ENCODE peak calls at places on chromosomes 7 and 10, in four cellular contexts. L is esophagus squamous epithelium, S is adrenal gland, H is tibial nerve. X is an unnamed sample.

GRCh38 chr10:677750-678661 is 11.5 kb downstream of the DIP2C start:
- DNase-seq in L (no peak), S (no peak), H (no peak), X (no peak)

GRCh38 chr10:94493463-94493862 is 52.1 kb upstream of the HELLS start:
- DNase-seq in L (no peak), S (no peak), H (no peak), X (no peak)

GRCh38 chr7:94449151-94449725 is 54.5 kb downstream of the COL1A2 start:
- DNase-seq in L (no peak), S (no peak), H (no peak), X (no peak)

GRCh38 chr7:4073750-4074149 is 608.3 kb upstream of the FOXK1 start:
- DNase-seq in L (no peak), S (no peak), H (no peak), X (no peak)

GRCh38 chr7:55509322-55509721 is 63.0 kb downstream of the VOPP1 start:
- DNase-seq in L (no peak), S (peak; percentile 29), H (peak; percentile 56), X (peak; percentile 22)

GRCh38 chr10:16381083-16381482 is 55.7 kb upstream of the PTER start:
- DNase-seq in L (no peak), S (no peak), H (no peak), X (no peak)

GRCh38 chr7:123958186-123958703 is 33.2 kb downstream of the SPAM1 start:
- DNase-seq in L (no peak), S (no peak), H (no peak), X (no peak)

GRCh38 chr10:123212640-123213039 is 58.4 kb downstream of the BUB3 start:
- DNase-seq in L (no peak), S (no peak), H (no peak), X (no peak)

GRCh38 chr7:24134535-24134934 is 149.5 kb upstream of the NPY start:
- DNase-seq in L (no peak), S (no peak), H (no peak), X (no peak)

GRCh38 chr10:119370046-119370770 is 162.8 kb downstream of the GRK5 start:
- DNase-seq in L (no peak), S (no peak), H (peak; percentile 66), X (peak; percentile 37)

GRCh38 chr10:60098676-60099601 is 192.6 kb upstream of the CCDC6 start:
- DNase-seq in L (no peak), S (no peak), H (no peak), X (no peak)

GRCh38 chr10:50846753-50847152 is 38.7 kb downstream of the A1CF start:
- DNase-seq in L (no peak), S (no peak), H (no peak), X (no peak)

GRCh38 chr10:88165849-88166271 is 302.4 kb downstream of the PTEN start:
- DNase-seq in L (no peak), S (no peak), H (no peak), X (no peak)

GRCh38 chr10:17984056-17984455 is 32.3 kb downstream of the SLC39A12 start:
- DNase-seq in L (no peak), S (no peak), H (no peak), X (no peak)

GRCh38 chr7:92988051-92988450 is 129.7 kb downstream of the SAMD9 start:
- DNase-seq in L (no peak), S (peak; percentile 16), H (peak; percentile 7), X (no peak)

GRCh38 chr10:80498833-80499671 is 38.6 kb upstream of the SH2D4B start:
- DNase-seq in L (peak; percentile 59), S (peak; percentile 99), H (peak; percentile 95), X (peak; percentile 85)

GRCh38 chr10:49280001-49280408 is 19.0 kb upstream of the C10orf71 start:
- DNase-seq in L (no peak), S (peak; percentile 22), H (no peak), X (no peak)

GRCh38 chr10:14173706-14174594 is 156.8 kb downstream of the FRMD4A start:
- DNase-seq in L (no peak), S (no peak), H (no peak), X (no peak)

GRCh38 chr7:67413670-67414069 is 417.0 kb downstream of the TYW1 start:
- DNase-seq in L (no peak), S (no peak), H (no peak), X (no peak)

GRCh38 chr10:5502903-5503835 is 3.8 kb upstream of the CALML5 start:
- DNase-seq in L (no peak), S (no peak), H (no peak), X (no peak)

GRCh38 chr7:80918909-80919721 is at the start of gene SEMA3C:
- DNase-seq in L (peak; percentile 11), S (peak; percentile 82), H (peak; percentile 78), X (peak; percentile 76)

DNA sequence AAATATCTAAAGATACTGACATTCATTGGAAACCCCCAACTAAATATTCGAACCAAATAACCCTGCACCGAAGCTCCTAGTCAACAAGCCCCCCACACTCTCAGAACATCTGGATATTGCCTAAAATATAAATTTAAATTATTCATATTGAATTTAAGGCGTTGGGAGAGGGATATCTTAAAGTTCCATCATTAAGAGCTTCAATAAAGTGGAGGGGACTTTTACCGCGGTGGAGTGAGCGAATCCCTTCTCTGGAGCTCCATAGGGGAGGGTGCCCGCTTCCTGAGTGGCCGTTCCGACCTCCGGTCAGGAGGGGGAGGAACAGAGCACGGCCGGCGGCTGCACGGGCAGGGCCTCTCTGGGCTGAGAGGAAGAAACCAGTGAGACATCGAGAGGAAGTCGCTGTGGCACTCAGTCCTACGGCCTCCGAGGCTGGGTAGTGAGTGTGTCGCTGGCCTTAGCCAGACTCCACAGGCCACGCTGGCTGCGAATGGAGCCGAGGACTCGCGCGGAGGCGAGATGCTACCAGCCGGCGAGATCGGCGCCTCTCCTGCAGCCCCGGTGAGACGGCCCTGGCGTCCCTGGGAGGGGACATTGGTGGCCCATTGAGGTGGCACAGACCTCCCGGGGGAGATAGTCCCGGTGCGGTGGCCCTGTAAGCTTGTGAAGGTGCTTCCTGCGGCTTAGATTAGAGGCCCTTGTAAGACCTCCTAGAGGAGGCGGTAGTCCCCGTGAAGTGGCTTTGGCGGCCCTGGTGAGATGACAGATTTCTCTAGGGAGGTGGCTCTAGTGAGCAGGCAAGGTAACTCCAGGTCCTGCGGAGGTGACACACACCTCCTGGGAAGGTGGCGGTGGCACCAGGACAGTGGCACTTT is at the start of gene RINT1:
- DNase-seq in L (peak; percentile 38), S (peak; percentile 92), H (peak; percentile 83), X (peak; percentile 83)
- TF ChIP-seq POLR2A in L (no peak), S (peak; percentile 92), H (peak; percentile 13), X (peak; percentile 38)

GRCh38 chr10:115026041-115026779 is 67.0 kb upstream of the ATRNL1 start:
- DNase-seq in L (no peak), S (no peak), H (no peak), X (no peak)

GRCh38 chr10:115020449-115020848 is 72.7 kb upstream of the ATRNL1 start:
- DNase-seq in L (no peak), S (no peak), H (no peak), X (no peak)

GRCh38 chr10:115018185-115018931 is 74.8 kb upstream of the ATRNL1 start:
- DNase-seq in L (no peak), S (no peak), H (no peak), X (no peak)

GRCh38 chr10:115028419-115028818 is 64.7 kb upstream of the ATRNL1 start:
- DNase-seq in L (no peak), S (no peak), H (no peak), X (no peak)

GRCh38 chr10:115022754-115023153 is 70.4 kb upstream of the ATRNL1 start:
- DNase-seq in L (no peak), S (no peak), H (no peak), X (no peak)
- H3K4me1 ChIP-seq in L (no peaks in the 10 kb centered on the region), S (no peaks in the 10 kb centered on the region), H (no peaks in the 10 kb centered on the region), X (no peaks in the 10 kb centered on the region)

GRCh38 chr7:43558071-43558470 is 24.8 kb upstream of the STK17A start:
- DNase-seq in L (no peak), S (no peak), H (no peak), X (no peak)

GRCh38 chr7:43552122-43552521 is 30.8 kb upstream of the STK17A start:
- DNase-seq in L (no peak), S (no peak), H (no peak), X (no peak)

GRCh38 chr7:43550427-43550826 is 32.5 kb upstream of the STK17A start:
- DNase-seq in L (no peak), S (no peak), H (no peak), X (no peak)

GRCh38 chr7:43553999-43554398 is 28.9 kb upstream of the STK17A start:
- DNase-seq in L (no peak), S (no peak), H (no peak), X (no peak)

GRCh38 chr7:43554423-43554822 is 28.5 kb upstream of the STK17A start:
- DNase-seq in L (no peak), S (no peak), H (no peak), X (no peak)
- H3K4me3 ChIP-seq in L (no peak overlapping the region), S (no peak overlapping the region), H (no peak overlapping the region), X (no peak overlapping the region)

DNA sequence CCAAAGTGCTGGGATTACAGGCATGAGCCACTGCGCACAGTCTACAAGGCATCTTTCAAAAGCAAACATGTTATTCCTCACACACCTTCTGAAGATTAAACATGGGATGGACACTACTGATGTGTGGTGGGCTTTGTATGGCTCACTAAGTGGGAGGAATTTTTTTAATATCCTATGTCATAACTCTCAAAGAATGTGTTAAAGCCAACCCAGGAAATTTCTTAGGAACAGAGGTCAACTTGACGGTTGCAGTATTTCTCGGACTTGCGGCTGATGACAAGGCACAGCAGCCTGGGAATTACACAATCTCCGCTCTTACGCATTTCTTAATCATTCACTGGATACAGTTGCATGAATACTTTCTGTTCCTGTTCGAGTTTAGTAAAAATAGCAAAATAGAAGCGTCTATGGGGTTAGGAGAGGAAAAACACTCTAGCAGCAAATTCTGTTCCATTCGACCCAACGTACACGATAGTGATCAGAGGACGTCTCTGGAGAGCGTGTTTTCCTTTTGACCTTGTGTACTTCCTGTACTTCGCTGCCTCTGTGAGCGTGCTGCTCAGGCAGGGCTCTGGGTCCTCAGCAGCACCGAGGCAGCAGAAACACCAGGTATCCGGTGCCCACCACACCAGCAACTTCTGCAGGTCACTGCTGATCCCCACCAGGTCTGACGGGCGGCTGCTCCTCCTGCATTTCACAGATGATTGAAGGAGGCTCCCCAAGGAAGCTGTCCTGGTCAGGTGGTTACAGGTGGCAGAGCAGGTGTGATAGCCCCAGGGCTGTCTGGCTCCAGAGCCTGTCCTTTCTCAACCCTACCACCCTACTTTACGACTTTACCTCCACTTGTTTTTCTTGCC is 26.4 kb upstream of the SRGN start:
- DNase-seq in L (no peak), S (peak; percentile 75), H (peak; percentile 78), X (peak; percentile 50)
- TF ChIP-seq POLR2A in L (no peak), S (peak; percentile 60), H (no peak), X (peak; percentile 16)

DNA sequence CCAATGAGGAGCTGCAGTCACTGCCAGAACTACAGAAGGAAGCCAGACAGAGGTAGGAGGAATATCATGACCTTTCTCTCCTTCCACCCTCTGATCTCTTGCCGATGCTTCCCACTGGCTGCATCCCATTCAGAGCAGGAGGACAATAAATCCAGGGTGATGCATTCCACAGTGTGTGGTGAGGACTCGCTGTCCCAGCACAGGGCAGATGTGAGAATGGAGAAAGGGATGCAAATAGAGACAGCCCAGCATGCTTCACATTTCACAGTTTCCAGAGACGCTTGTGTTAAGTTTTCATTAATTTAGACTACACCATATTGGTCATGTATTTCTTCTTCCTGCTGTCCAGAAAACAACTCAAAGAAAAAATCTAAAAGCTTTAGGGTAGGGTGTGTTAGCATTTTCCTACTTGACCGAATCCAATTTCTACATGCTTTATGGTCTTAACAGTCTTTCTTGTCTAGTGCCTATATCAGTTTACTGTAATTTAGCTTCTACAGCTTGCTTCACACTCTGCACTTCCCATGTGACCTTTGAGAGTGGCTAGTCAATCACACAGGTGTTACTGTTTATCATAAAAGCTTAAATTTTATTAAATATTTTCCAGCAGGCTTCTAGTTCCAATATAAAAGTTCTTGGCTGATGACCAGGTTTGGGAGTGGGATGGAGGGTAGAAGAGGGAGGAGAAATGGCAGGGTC is 155.6 kb downstream of the RAPGEF5 start:
- DNase-seq in L (no peak), S (no peak), H (no peak), X (no peak)
- H3K4me1 ChIP-seq in L (peaks cover 36% of the 10 kb centered on the region), S (no peaks in the 10 kb centered on the region), H (peaks cover 22% of the 10 kb centered on the region), X (no peaks in the 10 kb centered on the region)